ENCODE peak calls at places on chromosomes 2 and 18, in six cellular contexts. One of them, this sample, is unnamed.

GRCh38 chr2:25155401-25155800 is 13.0 kb downstream of the POMC start:
- DNase-seq in GM23248: no peak
- DNase-seq in stimulated activated CD8-positive, alpha-beta memory T cell treated with anti-CD3 and anti-CD28 coated beads, Interleukin-15, amount 100 ng/mL, for 24 hours: no peak
- DNase-seq in hepatocyte: no peak
- DNase-seq in DMS 273 treated with DMSO at 0.1 percent for 48 hours: no peak
- DNase-seq in Right ventricle myocardium superior: no peak
- DNase-seq in this sample: no peak

GRCh38 chr2:119409506-119409905 is 22.1 kb upstream of the TMEM37 start:
- DNase-seq in GM23248: no peak
- DNase-seq in stimulated activated CD8-positive, alpha-beta memory T cell treated with anti-CD3 and anti-CD28 coated beads, Interleukin-15, amount 100 ng/mL, for 24 hours: no peak
- DNase-seq in hepatocyte: no peak
- DNase-seq in DMS 273 treated with DMSO at 0.1 percent for 48 hours: no peak
- DNase-seq in Right ventricle myocardium superior: no peak
- DNase-seq in this sample: no peak

GRCh38 chr18:43587538-43588153 is 310.4 kb upstream of the SYT4 start:
- DNase-seq in GM23248: peak; percentile 57
- DNase-seq in stimulated activated CD8-positive, alpha-beta memory T cell treated with anti-CD3 and anti-CD28 coated beads, Interleukin-15, amount 100 ng/mL, for 24 hours: no peak
- DNase-seq in hepatocyte: peak; percentile 61
- DNase-seq in DMS 273 treated with DMSO at 0.1 percent for 48 hours: no peak
- DNase-seq in Right ventricle myocardium superior: no peak
- DNase-seq in this sample: peak; percentile 69

GRCh38 chr2:20366672-20367116 is 16.1 kb upstream of the PUM2 start:
- DNase-seq in GM23248: peak; percentile 66
- DNase-seq in stimulated activated CD8-positive, alpha-beta memory T cell treated with anti-CD3 and anti-CD28 coated beads, Interleukin-15, amount 100 ng/mL, for 24 hours: no peak
- DNase-seq in hepatocyte: no peak
- DNase-seq in DMS 273 treated with DMSO at 0.1 percent for 48 hours: no peak
- DNase-seq in Right ventricle myocardium superior: no peak
- DNase-seq in this sample: no peak

GRCh38 chr2:43226955-43227829 is 786 bp upstream of the ZFP36L2 start:
- DNase-seq in GM23248: peak; percentile 87
- DNase-seq in stimulated activated CD8-positive, alpha-beta memory T cell treated with anti-CD3 and anti-CD28 coated beads, Interleukin-15, amount 100 ng/mL, for 24 hours: peak; percentile 45
- DNase-seq in hepatocyte: peak; percentile 94
- DNase-seq in DMS 273 treated with DMSO at 0.1 percent for 48 hours: peak; percentile 86
- DNase-seq in Right ventricle myocardium superior: peak; percentile 97
- DNase-seq in this sample: peak; percentile 93

GRCh38 chr2:116955646-116956045 is 858.8 kb upstream of the DDX18 start:
- DNase-seq in GM23248: no peak
- DNase-seq in stimulated activated CD8-positive, alpha-beta memory T cell treated with anti-CD3 and anti-CD28 coated beads, Interleukin-15, amount 100 ng/mL, for 24 hours: no peak
- DNase-seq in hepatocyte: no peak
- DNase-seq in DMS 273 treated with DMSO at 0.1 percent for 48 hours: no peak
- DNase-seq in Right ventricle myocardium superior: no peak
- DNase-seq in this sample: no peak

GRCh38 chr2:156181208-156181607 is 151.3 kb downstream of the NR4A2 start:
- DNase-seq in GM23248: no peak
- DNase-seq in stimulated activated CD8-positive, alpha-beta memory T cell treated with anti-CD3 and anti-CD28 coated beads, Interleukin-15, amount 100 ng/mL, for 24 hours: no peak
- DNase-seq in hepatocyte: no peak
- DNase-seq in DMS 273 treated with DMSO at 0.1 percent for 48 hours: no peak
- DNase-seq in Right ventricle myocardium superior: no peak
- DNase-seq in this sample: no peak

GRCh38 chr2:72949045-72949444 is 31.7 kb downstream of the EMX1 start:
- DNase-seq in GM23248: no peak
- DNase-seq in stimulated activated CD8-positive, alpha-beta memory T cell treated with anti-CD3 and anti-CD28 coated beads, Interleukin-15, amount 100 ng/mL, for 24 hours: no peak
- DNase-seq in hepatocyte: no peak
- DNase-seq in DMS 273 treated with DMSO at 0.1 percent for 48 hours: no peak
- DNase-seq in Right ventricle myocardium superior: no peak
- DNase-seq in this sample: no peak

GRCh38 chr2:188978291-188979081 is 4.3 kb downstream of the COL3A1 start:
- DNase-seq in GM23248: peak; percentile 83
- DNase-seq in stimulated activated CD8-positive, alpha-beta memory T cell treated with anti-CD3 and anti-CD28 coated beads, Interleukin-15, amount 100 ng/mL, for 24 hours: no peak
- DNase-seq in hepatocyte: peak; percentile 70
- DNase-seq in DMS 273 treated with DMSO at 0.1 percent for 48 hours: no peak
- DNase-seq in Right ventricle myocardium superior: no peak
- DNase-seq in this sample: peak; percentile 78

GRCh38 chr2:207315131-207315530 is 149.4 kb upstream of the KLF7 start:
- DNase-seq in GM23248: peak; percentile 13
- DNase-seq in stimulated activated CD8-positive, alpha-beta memory T cell treated with anti-CD3 and anti-CD28 coated beads, Interleukin-15, amount 100 ng/mL, for 24 hours: no peak
- DNase-seq in hepatocyte: no peak
- DNase-seq in DMS 273 treated with DMSO at 0.1 percent for 48 hours: no peak
- DNase-seq in Right ventricle myocardium superior: no peak
- DNase-seq in this sample: no peak

GRCh38 chr2:111071480-111072143 is 49.1 kb upstream of the BCL2L11 start:
- DNase-seq in GM23248: peak; percentile 59
- DNase-seq in stimulated activated CD8-positive, alpha-beta memory T cell treated with anti-CD3 and anti-CD28 coated beads, Interleukin-15, amount 100 ng/mL, for 24 hours: no peak
- DNase-seq in hepatocyte: no peak
- DNase-seq in DMS 273 treated with DMSO at 0.1 percent for 48 hours: no peak
- DNase-seq in Right ventricle myocardium superior: no peak
- DNase-seq in this sample: peak; percentile 68

GRCh38 chr2:226985227-226985946 is 149.5 kb downstream of the RHBDD1 start:
- DNase-seq in GM23248: peak; percentile 89
- DNase-seq in stimulated activated CD8-positive, alpha-beta memory T cell treated with anti-CD3 and anti-CD28 coated beads, Interleukin-15, amount 100 ng/mL, for 24 hours: no peak
- DNase-seq in hepatocyte: peak; percentile 81
- DNase-seq in DMS 273 treated with DMSO at 0.1 percent for 48 hours: peak; percentile 32
- DNase-seq in Right ventricle myocardium superior: no peak
- DNase-seq in this sample: peak; percentile 86

GRCh38 chr18:24378598-24378997 is 19.0 kb downstream of the OSBPL1A start:
- DNase-seq in GM23248: no peak
- DNase-seq in stimulated activated CD8-positive, alpha-beta memory T cell treated with anti-CD3 and anti-CD28 coated beads, Interleukin-15, amount 100 ng/mL, for 24 hours: no peak
- DNase-seq in hepatocyte: no peak
- DNase-seq in DMS 273 treated with DMSO at 0.1 percent for 48 hours: no peak
- DNase-seq in Right ventricle myocardium superior: no peak
- DNase-seq in this sample: no peak

This sample was measured in left kidney.